ENCODE peak calls at places on chromosomes 1 and 21, in eight cellular contexts. One of them, this sample, is unnamed.

GRCh38 chr1:153394391-153394790 is 3.5 kb upstream of the S100A8 start:
- DNase-seq in IMR-90: no peak
- DNase-seq in ovary: no peak
- DNase-seq in mucosa of descending colon: no peak
- DNase-seq in fibroblast of lung: no peak
- DNase-seq in astrocyte: no peak
- DNase-seq in neural progenitor cell: no peak
- DNase-seq in thoracic aorta: no peak
- DNase-seq in this sample: no peak

GRCh38 chr1:93619507-93620168 is 62.0 kb downstream of the BCAR3 start:
- DNase-seq in IMR-90: no peak
- DNase-seq in ovary: no peak
- DNase-seq in mucosa of descending colon: no peak
- DNase-seq in fibroblast of lung: no peak
- DNase-seq in astrocyte: no peak
- DNase-seq in neural progenitor cell: no peak
- DNase-seq in thoracic aorta: no peak
- DNase-seq in this sample: no peak

GRCh38 chr1:40435876-40436275 is 14.4 kb upstream of the ZFP69B start:
- DNase-seq in IMR-90: peak; percentile 43
- DNase-seq in ovary: no peak
- DNase-seq in mucosa of descending colon: no peak
- DNase-seq in fibroblast of lung: peak; percentile 14
- DNase-seq in astrocyte: peak; percentile 77
- DNase-seq in neural progenitor cell: no peak
- DNase-seq in thoracic aorta: no peak
- DNase-seq in this sample: no peak

GRCh38 chr1:162062542-162063015 is 6.9 kb upstream of the NOS1AP start:
- DNase-seq in IMR-90: peak; percentile 41
- DNase-seq in ovary: no peak
- DNase-seq in mucosa of descending colon: no peak
- DNase-seq in fibroblast of lung: peak; percentile 74
- DNase-seq in astrocyte: peak; percentile 88
- DNase-seq in neural progenitor cell: peak; percentile 73
- DNase-seq in thoracic aorta: no peak
- DNase-seq in this sample: no peak

GRCh38 chr1:95034506-95034905 is 38.2 kb downstream of the ALG14 start:
- DNase-seq in IMR-90: peak; percentile 61
- DNase-seq in ovary: no peak
- DNase-seq in mucosa of descending colon: no peak
- DNase-seq in fibroblast of lung: no peak
- DNase-seq in astrocyte: no peak
- DNase-seq in neural progenitor cell: no peak
- DNase-seq in thoracic aorta: no peak
- DNase-seq in this sample: no peak

GRCh38 chr1:94095112-94095637 is 25.8 kb downstream of the ABCA4 start:
- DNase-seq in IMR-90: peak; percentile 95
- DNase-seq in ovary: peak; percentile 84
- DNase-seq in mucosa of descending colon: peak; percentile 76
- DNase-seq in fibroblast of lung: peak; percentile 96
- DNase-seq in astrocyte: peak; percentile 94
- DNase-seq in neural progenitor cell: no peak
- DNase-seq in thoracic aorta: peak; percentile 11
- DNase-seq in this sample: peak; percentile 83

GRCh38 chr1:53732409-53732808 is 6.6 kb downstream of the GLIS1 start:
- DNase-seq in IMR-90: no peak
- DNase-seq in ovary: no peak
- DNase-seq in mucosa of descending colon: no peak
- DNase-seq in fibroblast of lung: peak; percentile 15
- DNase-seq in astrocyte: no peak
- DNase-seq in neural progenitor cell: no peak
- DNase-seq in thoracic aorta: no peak
- DNase-seq in this sample: no peak

GRCh38 chr1:27658951-27659496 is 13.0 kb downstream of the IFI6 start:
- DNase-seq in IMR-90: peak; percentile 55
- DNase-seq in ovary: no peak
- DNase-seq in mucosa of descending colon: peak; percentile 61
- DNase-seq in fibroblast of lung: peak; percentile 56
- DNase-seq in astrocyte: peak; percentile 59
- DNase-seq in neural progenitor cell: peak; percentile 18
- DNase-seq in thoracic aorta: no peak
- DNase-seq in this sample: no peak

GRCh38 chr1:2300004-2300771 is 72.1 kb downstream of the SKI start:
- DNase-seq in IMR-90: no peak
- DNase-seq in ovary: no peak
- DNase-seq in mucosa of descending colon: peak; percentile 87
- DNase-seq in fibroblast of lung: no peak
- DNase-seq in astrocyte: no peak
- DNase-seq in neural progenitor cell: no peak
- DNase-seq in thoracic aorta: no peak
- DNase-seq in this sample: no peak

GRCh38 chr1:9603307-9603706 is 14.6 kb downstream of the TMEM201 start:
- DNase-seq in IMR-90: no peak
- DNase-seq in ovary: no peak
- DNase-seq in mucosa of descending colon: peak; percentile 31
- DNase-seq in fibroblast of lung: no peak
- DNase-seq in astrocyte: no peak
- DNase-seq in neural progenitor cell: no peak
- DNase-seq in thoracic aorta: no peak
- DNase-seq in this sample: no peak

GRCh38 chr1:2528016-2528415 is 1.6 kb upstream of the PANK4 start:
- DNase-seq in IMR-90: no peak
- DNase-seq in ovary: peak; percentile 61
- DNase-seq in mucosa of descending colon: no peak
- DNase-seq in fibroblast of lung: no peak
- DNase-seq in astrocyte: no peak
- DNase-seq in neural progenitor cell: no peak
- DNase-seq in thoracic aorta: no peak
- DNase-seq in this sample: no peak

GRCh38 chr1:4778056-4778455 is 123.6 kb downstream of the AJAP1 start:
- DNase-seq in IMR-90: no peak
- DNase-seq in ovary: peak; percentile 69
- DNase-seq in mucosa of descending colon: no peak
- DNase-seq in fibroblast of lung: no peak
- DNase-seq in astrocyte: no peak
- DNase-seq in neural progenitor cell: peak; percentile 52
- DNase-seq in thoracic aorta: no peak
- DNase-seq in this sample: no peak

GRCh38 chr1:113321761-113322387 is 68.4 kb upstream of the MAGI3 start:
- DNase-seq in IMR-90: no peak
- DNase-seq in ovary: no peak
- DNase-seq in mucosa of descending colon: no peak
- DNase-seq in fibroblast of lung: no peak
- DNase-seq in astrocyte: peak; percentile 14
- DNase-seq in neural progenitor cell: no peak
- DNase-seq in thoracic aorta: no peak
- DNase-seq in this sample: no peak

GRCh38 chr1:76607712-76608111 is 259.6 kb upstream of the ST6GALNAC5 start:
- DNase-seq in IMR-90: no peak
- DNase-seq in ovary: no peak
- DNase-seq in mucosa of descending colon: no peak
- DNase-seq in fibroblast of lung: no peak
- DNase-seq in astrocyte: no peak
- DNase-seq in neural progenitor cell: no peak
- DNase-seq in thoracic aorta: no peak
- DNase-seq in this sample: no peak

GRCh38 chr1:6912507-6912906 is 127.3 kb downstream of the CAMTA1 start:
- DNase-seq in IMR-90: no peak
- DNase-seq in ovary: no peak
- DNase-seq in mucosa of descending colon: no peak
- DNase-seq in fibroblast of lung: no peak
- DNase-seq in astrocyte: no peak
- DNase-seq in neural progenitor cell: no peak
- DNase-seq in thoracic aorta: no peak
- DNase-seq in this sample: no peak

GRCh38 chr1:170114916-170115315 is 30.8 kb upstream of the NTMT2 start:
- DNase-seq in IMR-90: peak; percentile 51
- DNase-seq in ovary: no peak
- DNase-seq in mucosa of descending colon: no peak
- DNase-seq in fibroblast of lung: peak; percentile 39
- DNase-seq in astrocyte: peak; percentile 26
- DNase-seq in neural progenitor cell: peak; percentile 57
- DNase-seq in thoracic aorta: no peak
- DNase-seq in this sample: no peak

GRCh38 chr1:165815725-165816124 is 11.7 kb upstream of the UCK2 start:
- DNase-seq in IMR-90: peak; percentile 65
- DNase-seq in ovary: no peak
- DNase-seq in mucosa of descending colon: no peak
- DNase-seq in fibroblast of lung: no peak
- DNase-seq in astrocyte: peak; percentile 32
- DNase-seq in neural progenitor cell: no peak
- DNase-seq in thoracic aorta: no peak
- DNase-seq in this sample: no peak

GRCh38 chr1:25735956-25736529 is 64.0 kb upstream of the SELENON start:
- DNase-seq in IMR-90: no peak
- DNase-seq in ovary: no peak
- DNase-seq in mucosa of descending colon: no peak
- DNase-seq in fibroblast of lung: no peak
- DNase-seq in astrocyte: no peak
- DNase-seq in neural progenitor cell: no peak
- DNase-seq in thoracic aorta: no peak
- DNase-seq in this sample: no peak

GRCh38 chr1:192497214-192497794 is 78.3 kb upstream of the RGS1 start:
- DNase-seq in IMR-90: no peak
- DNase-seq in ovary: no peak
- DNase-seq in mucosa of descending colon: no peak
- DNase-seq in fibroblast of lung: no peak
- DNase-seq in astrocyte: no peak
- DNase-seq in neural progenitor cell: no peak
- DNase-seq in thoracic aorta: no peak
- DNase-seq in this sample: no peak

GRCh38 chr1:221687731-221688487 is 54.0 kb downstream of the DUSP10 start:
- DNase-seq in IMR-90: no peak
- DNase-seq in ovary: no peak
- DNase-seq in mucosa of descending colon: no peak
- DNase-seq in fibroblast of lung: no peak
- DNase-seq in astrocyte: peak; percentile 8
- DNase-seq in neural progenitor cell: no peak
- DNase-seq in thoracic aorta: no peak
- DNase-seq in this sample: no peak

GRCh38 chr1:119587328-119587727 is 60.7 kb downstream of the ZNF697 start:
- DNase-seq in IMR-90: no peak
- DNase-seq in ovary: no peak
- DNase-seq in mucosa of descending colon: no peak
- DNase-seq in fibroblast of lung: peak; percentile 18
- DNase-seq in astrocyte: peak; percentile 58
- DNase-seq in neural progenitor cell: no peak
- DNase-seq in thoracic aorta: no peak
- DNase-seq in this sample: no peak

DNA sequence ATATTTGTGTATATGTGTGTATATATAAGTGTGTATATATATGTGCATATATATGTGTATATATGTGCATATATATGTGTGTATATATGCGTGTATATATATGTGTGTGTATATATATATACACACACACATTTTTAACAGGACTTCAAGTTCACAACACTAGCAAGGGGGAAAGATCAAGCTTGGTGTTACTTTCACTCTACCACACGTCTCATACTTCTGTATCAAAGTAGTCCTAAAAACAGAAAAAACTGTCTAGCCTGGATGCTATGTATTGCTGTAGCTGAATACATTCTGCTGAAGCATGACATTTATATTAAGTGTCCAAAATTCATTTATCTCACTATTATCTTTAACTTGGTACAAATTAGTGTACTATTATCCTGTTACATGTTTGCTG is 17.9 kb upstream of the ATP6V1G3 start:
- DNase-seq in IMR-90: no peak
- DNase-seq in ovary: no peak
- DNase-seq in mucosa of descending colon: no peak
- DNase-seq in fibroblast of lung: no peak
- DNase-seq in astrocyte: no peak
- DNase-seq in neural progenitor cell: no peak
- DNase-seq in thoracic aorta: no peak
- DNase-seq in this sample: no peak
- H3K4me1 ChIP-seq in IMR-90: no peaks in the 10 kb centered on the region
- H3K4me1 ChIP-seq in ovary: no peaks in the 10 kb centered on the region
- H3K4me1 ChIP-seq in mucosa of descending colon: no peaks in the 10 kb centered on the region
- H3K4me1 ChIP-seq in fibroblast of lung: no peaks in the 10 kb centered on the region
- H3K4me1 ChIP-seq in astrocyte: no peaks in the 10 kb centered on the region
- H3K4me1 ChIP-seq in neural progenitor cell: no peaks in the 10 kb centered on the region
- H3K4me1 ChIP-seq in thoracic aorta: no peaks in the 10 kb centered on the region
- H3K4me1 ChIP-seq in this sample: no peaks in the 10 kb centered on the region

DNA sequence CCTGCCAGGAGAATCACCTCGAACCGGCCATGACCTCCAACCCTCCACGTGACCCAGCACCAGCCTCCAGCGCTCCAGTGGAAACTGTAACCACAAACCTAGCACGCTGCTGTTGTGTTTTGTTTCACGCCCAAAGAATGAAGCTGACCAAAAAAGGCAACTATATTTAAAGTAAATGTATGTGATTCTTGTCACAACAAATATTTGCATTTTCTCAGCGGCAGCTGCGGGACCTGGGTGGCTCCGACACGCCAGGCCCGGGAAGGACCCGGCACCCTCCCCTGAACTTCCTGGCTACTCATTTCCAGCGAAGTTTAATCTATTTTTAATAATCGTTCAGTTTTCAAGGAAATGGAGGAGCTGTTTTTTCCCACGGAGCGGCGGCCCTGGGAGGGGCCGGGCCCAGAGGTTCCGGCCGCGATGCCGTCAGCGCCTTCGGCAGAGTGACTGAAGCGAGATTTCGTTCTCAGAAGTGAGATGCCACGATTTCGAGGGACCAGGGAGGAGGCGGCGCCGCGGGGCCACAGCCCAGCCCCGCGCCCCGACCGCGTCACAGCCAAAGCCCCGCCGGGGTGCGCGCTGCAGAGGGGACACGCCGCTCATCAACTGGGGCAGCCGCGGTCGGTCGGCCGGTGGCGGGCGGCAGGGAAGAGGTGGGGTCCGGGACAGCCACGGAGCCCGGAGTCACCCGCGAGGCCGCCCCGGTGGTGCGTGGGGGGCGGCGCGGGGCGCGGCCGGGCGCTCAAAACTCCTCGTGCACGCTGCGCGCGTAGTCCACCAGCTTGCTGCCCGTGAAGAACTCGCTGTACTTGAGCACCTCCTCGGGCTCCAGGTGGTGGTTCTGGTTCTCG is 3.0 kb upstream of the TNFRSF4 start:
- DNase-seq in IMR-90: no peak
- DNase-seq in ovary: no peak
- DNase-seq in mucosa of descending colon: no peak
- DNase-seq in fibroblast of lung: no peak
- DNase-seq in astrocyte: no peak
- DNase-seq in neural progenitor cell: no peak
- DNase-seq in thoracic aorta: no peak
- DNase-seq in this sample: no peak
- H3K4me3 ChIP-seq in IMR-90: no peak overlapping the region
- H3K4me3 ChIP-seq in ovary: no peak overlapping the region
- H3K4me3 ChIP-seq in mucosa of descending colon: no peak overlapping the region
- H3K4me3 ChIP-seq in fibroblast of lung: no peak overlapping the region
- H3K4me3 ChIP-seq in astrocyte: no peak overlapping the region
- H3K4me3 ChIP-seq in neural progenitor cell: no peak overlapping the region
- H3K4me3 ChIP-seq in thoracic aorta: no peak overlapping the region
- H3K4me3 ChIP-seq in this sample: no peak overlapping the region

GRCh38 chr1:155081472-155082300 is 3.0 kb downstream of the EFNA3 start:
- DNase-seq in IMR-90: no peak
- DNase-seq in ovary: peak; percentile 33
- DNase-seq in mucosa of descending colon: peak; percentile 58
- DNase-seq in fibroblast of lung: no peak
- DNase-seq in astrocyte: no peak
- DNase-seq in neural progenitor cell: peak; percentile 57
- DNase-seq in thoracic aorta: no peak
- DNase-seq in this sample: no peak
- H3K4me1 ChIP-seq in IMR-90: peaks cover 9% of the 10 kb centered on the region
- H3K4me1 ChIP-seq in ovary: peaks cover 19% of the 10 kb centered on the region
- H3K4me1 ChIP-seq in mucosa of descending colon: peaks cover 67% of the 10 kb centered on the region
- H3K4me1 ChIP-seq in fibroblast of lung: peaks cover 9% of the 10 kb centered on the region
- H3K4me1 ChIP-seq in astrocyte: peaks cover 31% of the 10 kb centered on the region
- H3K4me1 ChIP-seq in neural progenitor cell: peaks cover 28% of the 10 kb centered on the region
- H3K4me1 ChIP-seq in thoracic aorta: peaks cover 55% of the 10 kb centered on the region
- H3K4me1 ChIP-seq in this sample: peaks cover 10% of the 10 kb centered on the region

GRCh38 chr21:23644768-23645167 is 1962.5 kb downstream of the MRPL39 start:
- DNase-seq in IMR-90: no peak
- DNase-seq in ovary: no peak
- DNase-seq in mucosa of descending colon: no peak
- DNase-seq in fibroblast of lung: no peak
- DNase-seq in astrocyte: no peak
- DNase-seq in neural progenitor cell: no peak
- DNase-seq in thoracic aorta: no peak
- DNase-seq in this sample: no peak
- H3K4me3 ChIP-seq in IMR-90: no peak overlapping the region
- H3K4me3 ChIP-seq in ovary: no peak overlapping the region
- H3K4me3 ChIP-seq in mucosa of descending colon: no peak overlapping the region
- H3K4me3 ChIP-seq in fibroblast of lung: no peak overlapping the region
- H3K4me3 ChIP-seq in astrocyte: no peak overlapping the region
- H3K4me3 ChIP-seq in neural progenitor cell: no peak overlapping the region
- H3K4me3 ChIP-seq in thoracic aorta: no peak overlapping the region
- H3K4me3 ChIP-seq in this sample: no peak overlapping the region

This sample was measured in uterus.